ENCODE peak calls at places on chromosomes 7 and 10, in five cellular contexts. One of them, this sample, is unnamed. For H3K4me1, the result is how much of the 10 kb centered on the place peaks cover.

GRCh38 chr10:133011883-133012282 is 69.5 kb upstream of the CFAP46 start:
- DNase-seq in endothelial cell of umbilical vein: no peak
- DNase-seq in fibroblast of lung: no peak
- DNase-seq in lower lobe of right lung: no peak
- DNase-seq in A549: no peak
- DNase-seq in this sample: no peak

GRCh38 chr10:101027281-101027680 is 3.6 kb downstream of the PDZD7 start:
- DNase-seq in endothelial cell of umbilical vein: no peak
- DNase-seq in fibroblast of lung: no peak
- DNase-seq in lower lobe of right lung: no peak
- DNase-seq in A549: no peak
- DNase-seq in this sample: no peak

GRCh38 chr10:21954690-21955089 is 48.8 kb downstream of the DNAJC1 start:
- DNase-seq in endothelial cell of umbilical vein: no peak
- DNase-seq in fibroblast of lung: no peak
- DNase-seq in lower lobe of right lung: no peak
- DNase-seq in A549: no peak
- DNase-seq in this sample: no peak

GRCh38 chr7:1922071-1922869 is 252.2 kb downstream of the ELFN1 start:
- DNase-seq in endothelial cell of umbilical vein: no peak
- DNase-seq in fibroblast of lung: peak
- DNase-seq in lower lobe of right lung: peak
- DNase-seq in A549: no peak
- DNase-seq in this sample: no peak

GRCh38 chr7:80133361-80134104 is 1.1 kb upstream of the GNAI1 start:
- DNase-seq in endothelial cell of umbilical vein: peak
- DNase-seq in fibroblast of lung: no peak
- DNase-seq in lower lobe of right lung: no peak
- DNase-seq in A549: no peak
- DNase-seq in this sample: no peak

GRCh38 chr10:77195101-77195500 is 442.5 kb downstream of the KCNMA1 start:
- DNase-seq in endothelial cell of umbilical vein: no peak
- DNase-seq in fibroblast of lung: peak
- DNase-seq in lower lobe of right lung: no peak
- DNase-seq in A549: peak
- DNase-seq in this sample: peak

GRCh38 chr7:55438765-55439525 is 73.8 kb downstream of the LANCL2 start:
- DNase-seq in endothelial cell of umbilical vein: peak
- DNase-seq in fibroblast of lung: peak
- DNase-seq in lower lobe of right lung: no peak
- DNase-seq in A549: no peak
- DNase-seq in this sample: no peak

GRCh38 chr7:17564678-17565209 is 266.3 kb downstream of the AHR start:
- DNase-seq in endothelial cell of umbilical vein: peak
- DNase-seq in fibroblast of lung: peak
- DNase-seq in lower lobe of right lung: no peak
- DNase-seq in A549: no peak
- DNase-seq in this sample: peak

GRCh38 chr10:131533846-131534526 is 222.5 kb upstream of the TCERG1L start:
- DNase-seq in endothelial cell of umbilical vein: no peak
- DNase-seq in fibroblast of lung: no peak
- DNase-seq in lower lobe of right lung: no peak
- DNase-seq in A549: no peak
- DNase-seq in this sample: no peak

GRCh38 chr10:13100349-13101294 is 659 bp downstream of the OPTN start:
- DNase-seq in endothelial cell of umbilical vein: peak
- DNase-seq in fibroblast of lung: peak
- DNase-seq in lower lobe of right lung: no peak
- DNase-seq in A549: peak
- DNase-seq in this sample: peak

GRCh38 chr10:49289480-49289879 is 9.5 kb upstream of the C10orf71 start:
- DNase-seq in endothelial cell of umbilical vein: no peak
- DNase-seq in fibroblast of lung: no peak
- DNase-seq in lower lobe of right lung: no peak
- DNase-seq in A549: no peak
- DNase-seq in this sample: no peak

GRCh38 chr7:28586736-28587135 is 174.4 kb downstream of the CREB5 start:
- DNase-seq in endothelial cell of umbilical vein: no peak
- DNase-seq in fibroblast of lung: no peak
- DNase-seq in lower lobe of right lung: no peak
- DNase-seq in A549: no peak
- DNase-seq in this sample: no peak

GRCh38 chr7:94838717-94839116 is 68.7 kb upstream of the PPP1R9A start:
- DNase-seq in endothelial cell of umbilical vein: no peak
- DNase-seq in fibroblast of lung: no peak
- DNase-seq in lower lobe of right lung: no peak
- DNase-seq in A549: no peak
- DNase-seq in this sample: no peak

GRCh38 chr7:22920664-22921063 is 93.3 kb downstream of the HYCC1 start:
- DNase-seq in endothelial cell of umbilical vein: no peak
- DNase-seq in fibroblast of lung: no peak
- DNase-seq in lower lobe of right lung: no peak
- DNase-seq in A549: no peak
- DNase-seq in this sample: no peak

GRCh38 chr7:142749218-142749993 is at the start of gene PRSS1:
- DNase-seq in endothelial cell of umbilical vein: no peak
- DNase-seq in fibroblast of lung: no peak
- DNase-seq in lower lobe of right lung: no peak
- DNase-seq in A549: no peak
- DNase-seq in this sample: no peak

GRCh38 chr10:68007356-68007755 is 67.7 kb downstream of the HERC4 start:
- DNase-seq in endothelial cell of umbilical vein: no peak
- DNase-seq in fibroblast of lung: no peak
- DNase-seq in lower lobe of right lung: no peak
- DNase-seq in A549: no peak
- DNase-seq in this sample: no peak

GRCh38 chr10:124593431-124593985 is 131.9 kb downstream of the LHPP start:
- DNase-seq in endothelial cell of umbilical vein: no peak
- DNase-seq in fibroblast of lung: no peak
- DNase-seq in lower lobe of right lung: no peak
- DNase-seq in A549: no peak
- DNase-seq in this sample: no peak

GRCh38 chr7:69598081-69598486 is at the start of gene AUTS2:
- DNase-seq in endothelial cell of umbilical vein: peak
- DNase-seq in fibroblast of lung: peak
- DNase-seq in lower lobe of right lung: peak
- DNase-seq in A549: peak
- DNase-seq in this sample: no peak

GRCh38 chr10:6363516-6363915 is 160.8 kb downstream of the PFKFB3 start:
- DNase-seq in endothelial cell of umbilical vein: no peak
- DNase-seq in fibroblast of lung: no peak
- DNase-seq in lower lobe of right lung: no peak
- DNase-seq in A549: no peak
- DNase-seq in this sample: no peak

GRCh38 chr7:26265061-26265460 is 26.6 kb upstream of the SNX10 start:
- DNase-seq in endothelial cell of umbilical vein: no peak
- DNase-seq in fibroblast of lung: no peak
- DNase-seq in lower lobe of right lung: no peak
- DNase-seq in A549: no peak
- DNase-seq in this sample: no peak

GRCh38 chr10:112160834-112161233 is 22.7 kb downstream of the GPAM start:
- DNase-seq in endothelial cell of umbilical vein: no peak
- DNase-seq in fibroblast of lung: no peak
- DNase-seq in lower lobe of right lung: no peak
- DNase-seq in A549: no peak
- DNase-seq in this sample: no peak

GRCh38 chr7:35988105-35988504 is 164.9 kb upstream of the EEPD1 start:
- DNase-seq in endothelial cell of umbilical vein: no peak
- DNase-seq in fibroblast of lung: no peak
- DNase-seq in lower lobe of right lung: no peak
- DNase-seq in A549: no peak
- DNase-seq in this sample: no peak

DNA sequence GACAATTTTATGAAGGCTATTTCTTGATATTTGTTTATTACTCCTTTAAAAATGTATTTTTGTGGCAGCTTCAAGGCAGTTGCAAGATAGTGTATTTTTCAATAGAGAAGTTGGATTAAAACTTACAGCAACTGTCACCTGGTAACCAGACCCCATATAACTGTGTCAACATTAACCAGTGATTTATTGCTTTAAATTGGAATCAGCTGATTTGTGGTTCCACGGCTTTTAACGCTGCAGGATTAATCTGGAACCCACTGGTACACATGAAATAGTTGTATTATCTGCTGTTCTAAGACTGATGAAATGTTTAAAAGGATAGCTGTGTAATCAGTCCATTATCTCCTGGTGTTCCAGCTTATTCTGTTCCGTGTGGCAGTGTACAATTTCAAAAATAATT is 180.2 kb downstream of the CELF2 start:
- DNase-seq in endothelial cell of umbilical vein: no peak
- DNase-seq in fibroblast of lung: no peak
- DNase-seq in lower lobe of right lung: no peak
- DNase-seq in A549: no peak
- DNase-seq in this sample: no peak
- H3K4me1 ChIP-seq in endothelial cell of umbilical vein: under half
- H3K4me1 ChIP-seq in fibroblast of lung: under half
- H3K4me1 ChIP-seq in lower lobe of right lung: under half
- H3K4me1 ChIP-seq in A549: under half
- H3K4me1 ChIP-seq in this sample: under half

GRCh38 chr10:122374246-122374858 is at the start of gene PLEKHA1:
- DNase-seq in endothelial cell of umbilical vein: peak
- DNase-seq in fibroblast of lung: peak
- DNase-seq in lower lobe of right lung: peak
- DNase-seq in A549: peak
- DNase-seq in this sample: peak
- H3K4me1 ChIP-seq in endothelial cell of umbilical vein: under half
- H3K4me1 ChIP-seq in fibroblast of lung: under half
- H3K4me1 ChIP-seq in lower lobe of right lung: half or more
- H3K4me1 ChIP-seq in A549: under half
- H3K4me1 ChIP-seq in this sample: under half

GRCh38 chr10:80025281-80025680 is 53.2 kb upstream of the TMEM254 start:
- DNase-seq in endothelial cell of umbilical vein: no peak
- DNase-seq in fibroblast of lung: no peak
- DNase-seq in lower lobe of right lung: no peak
- DNase-seq in A549: no peak
- DNase-seq in this sample: no peak
- H3K4me1 ChIP-seq in endothelial cell of umbilical vein: under half
- H3K4me1 ChIP-seq in fibroblast of lung: under half
- H3K4me1 ChIP-seq in lower lobe of right lung: under half
- H3K4me1 ChIP-seq in A549: under half
- H3K4me1 ChIP-seq in this sample: under half

GRCh38 chr7:150336746-150337145 is 4.7 kb downstream of the RARRES2 start:
- DNase-seq in endothelial cell of umbilical vein: no peak
- DNase-seq in fibroblast of lung: no peak
- DNase-seq in lower lobe of right lung: no peak
- DNase-seq in A549: no peak
- DNase-seq in this sample: no peak

GRCh38 chr7:150337659-150338081 is 3.8 kb downstream of the RARRES2 start:
- DNase-seq in endothelial cell of umbilical vein: no peak
- DNase-seq in fibroblast of lung: no peak
- DNase-seq in lower lobe of right lung: no peak
- DNase-seq in A549: no peak
- DNase-seq in this sample: no peak

GRCh38 chr7:150335774-150336112 is 5.7 kb downstream of the RARRES2 start:
- DNase-seq in endothelial cell of umbilical vein: no peak
- DNase-seq in fibroblast of lung: no peak
- DNase-seq in lower lobe of right lung: no peak
- DNase-seq in A549: no peak
- DNase-seq in this sample: no peak

GRCh38 chr7:150338166-150338829 is 3.1 kb downstream of the RARRES2 start:
- DNase-seq in endothelial cell of umbilical vein: no peak
- DNase-seq in fibroblast of lung: no peak
- DNase-seq in lower lobe of right lung: no peak
- DNase-seq in A549: no peak
- DNase-seq in this sample: no peak

GRCh38 chr7:150337179-150337578 is 4.2 kb downstream of the RARRES2 start:
- DNase-seq in endothelial cell of umbilical vein: no peak
- DNase-seq in fibroblast of lung: no peak
- DNase-seq in lower lobe of right lung: no peak
- DNase-seq in A549: no peak
- DNase-seq in this sample: no peak
- H3K4me1 ChIP-seq in endothelial cell of umbilical vein: under half
- H3K4me1 ChIP-seq in fibroblast of lung: under half
- H3K4me1 ChIP-seq in lower lobe of right lung: under half
- H3K4me1 ChIP-seq in A549: under half
- H3K4me1 ChIP-seq in this sample: under half

GRCh38 chr7:85342781-85343180 is 155.9 kb upstream of the SEMA3D start:
- DNase-seq in endothelial cell of umbilical vein: no peak
- DNase-seq in fibroblast of lung: no peak
- DNase-seq in lower lobe of right lung: no peak
- DNase-seq in A549: no peak
- DNase-seq in this sample: no peak

GRCh38 chr7:85341121-85341520 is 154.3 kb upstream of the SEMA3D start:
- DNase-seq in endothelial cell of umbilical vein: no peak
- DNase-seq in fibroblast of lung: no peak
- DNase-seq in lower lobe of right lung: no peak
- DNase-seq in A549: no peak
- DNase-seq in this sample: no peak

GRCh38 chr7:85343484-85343883 is 156.6 kb upstream of the SEMA3D start:
- DNase-seq in endothelial cell of umbilical vein: no peak
- DNase-seq in fibroblast of lung: no peak
- DNase-seq in lower lobe of right lung: no peak
- DNase-seq in A549: no peak
- DNase-seq in this sample: no peak

GRCh38 chr7:85341973-85342372 is 155.1 kb upstream of the SEMA3D start:
- DNase-seq in endothelial cell of umbilical vein: no peak
- DNase-seq in fibroblast of lung: no peak
- DNase-seq in lower lobe of right lung: no peak
- DNase-seq in A549: no peak
- DNase-seq in this sample: no peak
- H3K4me1 ChIP-seq in endothelial cell of umbilical vein: under half
- H3K4me1 ChIP-seq in fibroblast of lung: under half
- H3K4me1 ChIP-seq in lower lobe of right lung: under half
- H3K4me1 ChIP-seq in A549: under half
- H3K4me1 ChIP-seq in this sample: under half